ENCODE peak calls at places on chromosomes 13 and 19, in eight cellular contexts. X is stimulated activated CD4-positive, alpha-beta T cell treated with anti-CD3 and anti-CD28 coated beads, Interleukin-12 subunit alpha, Interleukin-12 subunit beta, amount 100 ng/mL, for 24 hours; P is H54; Y is endothelial cell; M is AML-193; W is kidney epithelial cell; J is fibroblast of lung; K is hippocampal formation. Z is an unnamed sample.

GRCh38 chr19:19006213-19006612 is 27.1 kb downstream of the SUGP2 start:
- DNase-seq in P (no peak), X (no peak), M (no peak), K (no peak), W (no peak), J (no peak), Y (no peak), Z (no peak)

GRCh38 chr19:1107655-1108261 is 4.0 kb downstream of the GPX4 start:
- DNase-seq in J (no peak), K (no peak), X (no peak), W (no peak), Y (no peak), P (no peak), M (no peak), Z (no peak)

GRCh38 chr13:108383676-108384075 is 114.2 kb downstream of the TNFSF13B start:
- DNase-seq in K (no peak), P (no peak), M (no peak), X (no peak), J (no peak), Y (no peak), W (no peak), Z (no peak)

GRCh38 chr19:6241680-6242079 is 38.1 kb downstream of the MLLT1 start:
- DNase-seq in J (no peak), P (no peak), K (peak), X (no peak), W (no peak), M (no peak), Y (no peak), Z (no peak)

GRCh38 chr19:51094696-51095279 is 12.1 kb upstream of the KLK14 start:
- DNase-seq in J (no peak), M (no peak), X (no peak), W (no peak), P (peak), Y (peak), K (no peak), Z (peak)

GRCh38 chr13:47326061-47326460 is 429.2 kb upstream of the HTR2A start:
- DNase-seq in P (no peak), M (no peak), K (no peak), J (peak), W (no peak), X (no peak), Y (no peak), Z (no peak)

GRCh38 chr19:38693380-38694223 is 46.2 kb downstream of the ACTN4 start:
- DNase-seq in W (peak), Y (no peak), X (no peak), K (no peak), P (peak), J (peak), M (peak), Z (no peak)

GRCh38 chr19:35960432-35960972 is 24.3 kb downstream of the LRFN3 start:
- DNase-seq in P (no peak), X (no peak), M (no peak), K (no peak), J (no peak), Y (no peak), W (no peak), Z (no peak)

GRCh38 chr19:37654525-37654832 is 786 bp downstream of the ZFP30 start:
- DNase-seq in Y (no peak), P (no peak), M (peak), J (peak), W (no peak), K (no peak), X (no peak), Z (no peak)

GRCh38 chr13:73056054-73056962 is 2.5 kb upstream of the KLF5 start:
- DNase-seq in Y (no peak), J (peak), M (no peak), P (peak), K (no peak), W (peak), X (no peak), Z (no peak)

GRCh38 chr19:8699908-8700307 is 1.3 kb upstream of the ACTL9 start:
- DNase-seq in W (no peak), P (no peak), J (no peak), Y (no peak), X (no peak), K (no peak), M (no peak), Z (no peak)

GRCh38 chr19:1503089-1503924 is 9.5 kb downstream of the ADAMTSL5 start:
- DNase-seq in Y (peak), J (peak), P (no peak), W (no peak), K (peak), X (peak), M (peak), Z (no peak)

GRCh38 chr19:13937479-13938360 is 497 bp downstream of the PODNL1 start:
- DNase-seq in Y (no peak), K (no peak), P (no peak), X (no peak), M (no peak), W (no peak), J (no peak), Z (no peak)

GRCh38 chr19:42197375-42197817 is 20.1 kb downstream of the DEDD2 start:
- DNase-seq in M (peak), X (no peak), J (no peak), K (no peak), W (no peak), P (no peak), Y (no peak), Z (no peak)

GRCh38 chr19:6769006-6769637 is 1.9 kb upstream of the SH2D3A start:
- DNase-seq in X (no peak), K (no peak), W (no peak), J (peak), M (peak), Y (no peak), P (no peak), Z (no peak)

GRCh38 chr19:55640577-55641375 is at the start of gene ZNF580:
- DNase-seq in W (no peak), J (peak), M (peak), P (peak), X (peak), K (peak), Y (peak), Z (peak)

GRCh38 chr19:1836458-1837221 is 11.6 kb downstream of the REXO1 start:
- DNase-seq in M (no peak), P (no peak), Y (no peak), K (no peak), W (no peak), X (no peak), J (no peak), Z (no peak)

GRCh38 chr13:49218493-49219051 is 1.6 kb upstream of the MLNR start:
- DNase-seq in J (peak), K (no peak), W (no peak), Y (no peak), M (no peak), P (no peak), X (no peak), Z (no peak)

GRCh38 chr13:62879071-62879470 is 1463.4 kb upstream of the PCDH20 start:
- DNase-seq in J (peak), K (no peak), Y (no peak), W (no peak), M (no peak), P (peak), X (no peak), Z (no peak)

GRCh38 chr13:65143920-65144319 is 2086.2 kb downstream of the PCDH9 start:
- DNase-seq in W (no peak), P (no peak), K (no peak), J (no peak), M (no peak), Y (no peak), X (no peak), Z (no peak)